ENCODE peak calls at places on chromosomes 1 and 21, in six cellular contexts. Z is gastrocnemius medialis, L is body of pancreas, M is brain microvascular endothelial cell, H is fibroblast of pulmonary artery, W is lower lobe of right lung. S is an unnamed sample.
A peak's percentile ranks its signal among the peaks of the same experiment; 100 is the strongest.

GRCh38 chr1:233884461-233885151 is 19.9 kb upstream of the SLC35F3 start:
- DNase-seq in H (no peak), L (no peak), Z (no peak), M (no peak), W (no peak), S (no peak)

GRCh38 chr1:36224537-36225297 is 474 bp downstream of the THRAP3 start:
- DNase-seq in Z (peak; percentile 78), M (peak; percentile 88), W (peak; percentile 88), H (peak; percentile 89), L (no peak), S (peak; percentile 79)

GRCh38 chr1:31792116-31792515 is 23.7 kb downstream of the SPOCD1 start:
- DNase-seq in H (no peak), W (peak; percentile 44), M (no peak), L (no peak), Z (no peak), S (peak; percentile 41)

GRCh38 chr1:11692899-11693590 is 1.5 kb downstream of the DRAXIN start:
- DNase-seq in M (peak; percentile 60), L (no peak), W (no peak), Z (no peak), H (peak; percentile 62), S (peak; percentile 35)

GRCh38 chr1:178510155-178510554 is 2.8 kb upstream of the TEX35 start:
- DNase-seq in M (no peak), W (no peak), H (no peak), L (no peak), Z (peak; percentile 15), S (no peak)

GRCh38 chr21:36169465-36170128 is 13.0 kb downstream of the DOP1B start:
- DNase-seq in M (no peak), Z (no peak), W (peak; percentile 74), L (no peak), H (no peak), S (no peak)

GRCh38 chr1:52747450-52747849 is 21.2 kb downstream of the ZYG11B start:
- DNase-seq in H (no peak), Z (no peak), L (no peak), M (no peak), W (no peak), S (no peak)

GRCh38 chr21:44425307-44425894 is 29.9 kb upstream of the LRRC3 start:
- DNase-seq in H (no peak), M (no peak), Z (peak; percentile 0), W (peak; percentile 42), L (no peak), S (peak; percentile 27)

GRCh38 chr1:35887508-35887907 is 4.5 kb downstream of the AGO1 start:
- DNase-seq in Z (no peak), M (no peak), L (no peak), W (no peak), H (no peak), S (no peak)

GRCh38 chr1:206890125-206890637 is 7.1 kb upstream of the IL24 start:
- DNase-seq in Z (no peak), H (peak; percentile 92), L (no peak), M (no peak), W (no peak), S (no peak)

GRCh38 chr1:66563094-66563800 is 29.3 kb downstream of the SGIP1 start:
- DNase-seq in L (no peak), H (peak; percentile 96), M (peak; percentile 91), Z (no peak), W (no peak), S (no peak)

GRCh38 chr1:219058891-219059820 is 114.5 kb upstream of the LYPLAL1 start:
- DNase-seq in L (no peak), Z (no peak), M (no peak), W (no peak), H (no peak), S (no peak)

GRCh38 chr1:96710708-96711477 is 10.7 kb upstream of the PTBP2 start:
- DNase-seq in L (no peak), Z (no peak), M (peak; percentile 45), H (peak; percentile 39), W (no peak), S (no peak)

GRCh38 chr1:108886292-108886691 is 9.5 kb downstream of the GPSM2 start:
- DNase-seq in H (no peak), M (no peak), L (no peak), W (no peak), Z (no peak), S (no peak)

GRCh38 chr1:108893141-108893530 is 16.4 kb downstream of the GPSM2 start:
- DNase-seq in W (no peak), Z (no peak), H (no peak), M (no peak), L (no peak), S (no peak)

GRCh38 chr1:108884968-108885367 is 8.2 kb downstream of the GPSM2 start:
- DNase-seq in M (no peak), W (no peak), Z (no peak), L (no peak), H (no peak), S (no peak)

GRCh38 chr1:108892356-108893140 is 15.8 kb downstream of the GPSM2 start:
- DNase-seq in H (peak; percentile 20), W (no peak), L (no peak), Z (no peak), M (peak; percentile 19), S (no peak)

DNA sequence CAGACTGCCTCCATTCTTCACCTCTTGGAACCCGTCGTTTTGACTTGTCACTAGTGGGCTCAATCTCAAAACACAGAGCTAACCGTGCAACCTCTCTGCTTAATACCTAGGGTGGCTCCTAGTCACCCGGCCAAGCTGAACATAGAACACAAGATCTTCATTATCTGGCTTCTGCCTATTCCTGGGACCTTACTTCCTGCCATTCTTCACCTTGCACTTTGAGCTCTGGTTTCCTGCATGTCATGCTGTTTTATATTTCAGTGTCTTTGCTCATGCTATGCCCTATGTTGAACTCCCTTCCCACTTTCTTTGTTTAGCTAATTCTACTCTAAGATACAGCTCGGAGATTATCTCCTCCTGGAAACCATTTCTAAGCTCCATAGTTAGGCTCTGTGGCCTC is 12.9 kb downstream of the GPSM2 start:
- DNase-seq in Z (no peak), H (no peak), M (no peak), L (no peak), W (no peak), S (no peak)
- H3K4me3 ChIP-seq in Z (no peak overlapping the region), H (no peak overlapping the region), M (no peak overlapping the region), L (no peak overlapping the region), W (no peak overlapping the region), S (no peak overlapping the region)

GRCh38 chr1:61264825-61265242 is 182.5 kb downstream of the NFIA start:
- DNase-seq in H (no peak), W (no peak), Z (no peak), L (no peak), M (no peak), S (no peak)
- H3K4me3 ChIP-seq in H (no peak overlapping the region), W (no peak overlapping the region), Z (no peak overlapping the region), L (no peak overlapping the region), M (no peak overlapping the region), S (no peak overlapping the region)

GRCh38 chr1:63320024-63320799 is 2.2 kb upstream of the FOXD3 start:
- DNase-seq in H (no peak), M (no peak), L (no peak), Z (no peak), W (no peak), S (no peak)
- H3K4me3 ChIP-seq in H (no peak overlapping the region), M (no peak overlapping the region), L (no peak overlapping the region), Z (no peak overlapping the region), W (no peak overlapping the region), S (no peak overlapping the region)

GRCh38 chr1:183590225-183591191 is at the start of gene NCF2:
- DNase-seq in H (peak; percentile 58), M (no peak), Z (no peak), L (no peak), W (peak; percentile 52), S (no peak)

GRCh38 chr1:183596500-183596899 is 6.2 kb upstream of the NCF2 start:
- DNase-seq in H (no peak), L (no peak), Z (no peak), M (no peak), W (no peak), S (no peak)

GRCh38 chr1:183595537-183595936 is 5.3 kb upstream of the NCF2 start:
- DNase-seq in L (no peak), W (no peak), H (no peak), M (no peak), Z (no peak), S (no peak)

GRCh38 chr1:183592733-183593132 is 2.5 kb upstream of the NCF2 start:
- DNase-seq in M (no peak), H (no peak), Z (no peak), L (no peak), W (no peak), S (no peak)

GRCh38 chr1:183593356-183593755 is 3.1 kb upstream of the NCF2 start:
- DNase-seq in W (no peak), H (no peak), Z (no peak), M (no peak), L (no peak), S (no peak)
- H3K4me3 ChIP-seq in W (no peak overlapping the region), H (no peak overlapping the region), Z (no peak overlapping the region), M (no peak overlapping the region), L (no peak overlapping the region), S (no peak overlapping the region)

GRCh38 chr21:18220498-18220897 is 24.1 kb upstream of the CHODL start:
- DNase-seq in H (no peak), W (no peak), L (no peak), M (no peak), Z (no peak), S (no peak)
- H3K4me3 ChIP-seq in H (no peak overlapping the region), W (no peak overlapping the region), L (no peak overlapping the region), M (no peak overlapping the region), Z (no peak overlapping the region), S (no peak overlapping the region)

DNA sequence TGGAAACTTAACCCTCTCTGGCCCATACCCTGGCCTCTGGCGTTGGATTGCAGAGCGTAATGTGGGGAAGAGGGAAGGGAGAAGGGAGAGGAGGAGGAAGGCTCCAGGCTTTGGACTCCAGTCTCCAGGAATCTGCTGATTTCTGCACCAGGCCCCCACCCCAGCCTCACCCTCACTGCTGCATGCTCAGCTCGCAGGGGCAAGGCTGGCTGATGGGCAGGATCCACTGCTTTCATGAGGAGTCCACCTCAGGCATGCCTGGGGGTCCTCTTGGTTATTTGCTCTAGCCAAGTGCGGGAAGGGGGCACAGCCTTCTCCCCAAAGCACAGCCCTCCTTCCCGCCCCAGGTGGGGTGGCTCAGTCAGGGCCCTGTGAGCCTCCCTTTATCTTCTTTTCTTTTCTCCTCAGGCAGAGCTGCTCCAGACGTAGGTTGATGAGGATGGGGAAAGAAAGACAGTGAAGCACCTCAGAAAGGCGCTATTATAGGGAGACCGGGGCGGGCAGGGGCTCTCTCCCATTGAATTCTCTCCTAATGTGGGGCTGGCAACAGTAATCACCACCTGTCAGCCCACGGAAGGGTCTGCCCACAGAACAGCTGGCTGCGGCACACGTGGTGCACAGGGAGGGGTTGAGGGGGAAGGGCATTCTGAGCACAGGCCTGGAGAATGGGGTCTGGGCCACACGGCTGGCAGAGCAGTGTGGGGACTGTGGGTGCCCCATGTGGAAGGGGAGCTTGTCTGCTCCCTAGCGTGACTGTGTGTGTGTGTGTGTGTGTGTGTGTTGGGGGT is 3.9 kb downstream of the OLFML3 start:
- DNase-seq in Z (no peak), H (no peak), M (no peak), W (no peak), L (no peak), S (no peak)
- H3K4me3 ChIP-seq in Z (peak overlapping the region; percentile 55), H (peak overlapping the region; percentile 44), M (no peak overlapping the region), W (peak overlapping the region; percentile 39), L (no peak overlapping the region), S (peak overlapping the region; percentile 61)

GRCh38 chr1:199747984-199748383 is 279.5 kb upstream of the NR5A2 start:
- DNase-seq in L (no peak), M (no peak), Z (no peak), W (no peak), H (no peak), S (no peak)
- H3K4me3 ChIP-seq in L (no peak overlapping the region), M (no peak overlapping the region), Z (peak overlapping the region; percentile 17), W (no peak overlapping the region), H (no peak overlapping the region), S (no peak overlapping the region)